ENCODE peak calls at places on chromosomes 6 and 20, in four cellular contexts. One of them, this sample, is unnamed.

GRCh38 chr6:165858571-165858970 is 195.5 kb upstream of the PDE10A start:
- DNase-seq in T-helper 2 cell: no peak
- DNase-seq in anterior cingulate cortex: no peak
- DNase-seq in stimulated activated CD4-positive, alpha-beta T cell treated with anti-CD3 and anti-CD28 coated beads, Interleukin-2, amount 100 ng/mL, for 48 hours: no peak
- DNase-seq in this sample: no peak

GRCh38 chr6:3746119-3746691 is 5.3 kb downstream of the PXDC1 start:
- DNase-seq in T-helper 2 cell: no peak
- DNase-seq in anterior cingulate cortex: no peak
- DNase-seq in stimulated activated CD4-positive, alpha-beta T cell treated with anti-CD3 and anti-CD28 coated beads, Interleukin-2, amount 100 ng/mL, for 48 hours: no peak
- DNase-seq in this sample: no peak

GRCh38 chr6:170042086-170042485 is 248.8 kb downstream of the DLL1 start:
- DNase-seq in T-helper 2 cell: no peak
- DNase-seq in anterior cingulate cortex: no peak
- DNase-seq in stimulated activated CD4-positive, alpha-beta T cell treated with anti-CD3 and anti-CD28 coated beads, Interleukin-2, amount 100 ng/mL, for 48 hours: no peak
- DNase-seq in this sample: no peak

GRCh38 chr6:106084106-106084963 is 1.8 kb upstream of the PRDM1 start:
- DNase-seq in T-helper 2 cell: no peak
- DNase-seq in anterior cingulate cortex: no peak
- DNase-seq in stimulated activated CD4-positive, alpha-beta T cell treated with anti-CD3 and anti-CD28 coated beads, Interleukin-2, amount 100 ng/mL, for 48 hours: no peak
- DNase-seq in this sample: peak; percentile 63

GRCh38 chr20:57064836-57065235 is 201.6 kb downstream of the BMP7 start:
- DNase-seq in T-helper 2 cell: no peak
- DNase-seq in anterior cingulate cortex: no peak
- DNase-seq in stimulated activated CD4-positive, alpha-beta T cell treated with anti-CD3 and anti-CD28 coated beads, Interleukin-2, amount 100 ng/mL, for 48 hours: no peak
- DNase-seq in this sample: no peak

GRCh38 chr6:3013901-3014674 is 14.4 kb downstream of the NQO2 start:
- DNase-seq in T-helper 2 cell: no peak
- DNase-seq in anterior cingulate cortex: no peak
- DNase-seq in stimulated activated CD4-positive, alpha-beta T cell treated with anti-CD3 and anti-CD28 coated beads, Interleukin-2, amount 100 ng/mL, for 48 hours: no peak
- DNase-seq in this sample: no peak

GRCh38 chr20:49660912-49661311 is 52.8 kb downstream of the B4GALT5 start:
- DNase-seq in T-helper 2 cell: no peak
- DNase-seq in anterior cingulate cortex: no peak
- DNase-seq in stimulated activated CD4-positive, alpha-beta T cell treated with anti-CD3 and anti-CD28 coated beads, Interleukin-2, amount 100 ng/mL, for 48 hours: no peak
- DNase-seq in this sample: no peak

GRCh38 chr6:142071981-142072380 is 60.7 kb upstream of the GJE1 start:
- DNase-seq in T-helper 2 cell: no peak
- DNase-seq in anterior cingulate cortex: no peak
- DNase-seq in stimulated activated CD4-positive, alpha-beta T cell treated with anti-CD3 and anti-CD28 coated beads, Interleukin-2, amount 100 ng/mL, for 48 hours: no peak
- DNase-seq in this sample: no peak

GRCh38 chr6:72080260-72080941 is 194.1 kb downstream of the RIMS1 start:
- DNase-seq in T-helper 2 cell: no peak
- DNase-seq in anterior cingulate cortex: no peak
- DNase-seq in stimulated activated CD4-positive, alpha-beta T cell treated with anti-CD3 and anti-CD28 coated beads, Interleukin-2, amount 100 ng/mL, for 48 hours: no peak
- DNase-seq in this sample: no peak

GRCh38 chr6:101016163-101016562 is 135.0 kb upstream of the ASCC3 start:
- DNase-seq in T-helper 2 cell: no peak
- DNase-seq in anterior cingulate cortex: no peak
- DNase-seq in stimulated activated CD4-positive, alpha-beta T cell treated with anti-CD3 and anti-CD28 coated beads, Interleukin-2, amount 100 ng/mL, for 48 hours: no peak
- DNase-seq in this sample: no peak

GRCh38 chr6:118881440-118882313 is 12.3 kb upstream of the ASF1A start:
- DNase-seq in T-helper 2 cell: no peak
- DNase-seq in anterior cingulate cortex: no peak
- DNase-seq in stimulated activated CD4-positive, alpha-beta T cell treated with anti-CD3 and anti-CD28 coated beads, Interleukin-2, amount 100 ng/mL, for 48 hours: no peak
- DNase-seq in this sample: no peak

GRCh38 chr20:48722002-48722731 is 105.6 kb downstream of the PREX1 start:
- DNase-seq in T-helper 2 cell: no peak
- DNase-seq in anterior cingulate cortex: no peak
- DNase-seq in stimulated activated CD4-positive, alpha-beta T cell treated with anti-CD3 and anti-CD28 coated beads, Interleukin-2, amount 100 ng/mL, for 48 hours: no peak
- DNase-seq in this sample: no peak

GRCh38 chr6:41462980-41463930 is 82.9 kb upstream of the FOXP4 start:
- DNase-seq in T-helper 2 cell: no peak
- DNase-seq in anterior cingulate cortex: no peak
- DNase-seq in stimulated activated CD4-positive, alpha-beta T cell treated with anti-CD3 and anti-CD28 coated beads, Interleukin-2, amount 100 ng/mL, for 48 hours: no peak
- DNase-seq in this sample: no peak

GRCh38 chr6:4814212-4814611 is 38.0 kb downstream of the CDYL start:
- DNase-seq in T-helper 2 cell: no peak
- DNase-seq in anterior cingulate cortex: no peak
- DNase-seq in stimulated activated CD4-positive, alpha-beta T cell treated with anti-CD3 and anti-CD28 coated beads, Interleukin-2, amount 100 ng/mL, for 48 hours: no peak
- DNase-seq in this sample: no peak

GRCh38 chr20:50297498-50298348 is 107.1 kb downstream of the CEBPB start:
- DNase-seq in T-helper 2 cell: no peak
- DNase-seq in anterior cingulate cortex: no peak
- DNase-seq in stimulated activated CD4-positive, alpha-beta T cell treated with anti-CD3 and anti-CD28 coated beads, Interleukin-2, amount 100 ng/mL, for 48 hours: no peak
- DNase-seq in this sample: no peak

GRCh38 chr20:18853216-18853615 is 39.6 kb downstream of the SCP2D1 start:
- DNase-seq in T-helper 2 cell: no peak
- DNase-seq in anterior cingulate cortex: no peak
- DNase-seq in stimulated activated CD4-positive, alpha-beta T cell treated with anti-CD3 and anti-CD28 coated beads, Interleukin-2, amount 100 ng/mL, for 48 hours: no peak
- DNase-seq in this sample: no peak

GRCh38 chr20:1818247-1818840 is 76.9 kb upstream of the SIRPA start:
- DNase-seq in T-helper 2 cell: no peak
- DNase-seq in anterior cingulate cortex: no peak
- DNase-seq in stimulated activated CD4-positive, alpha-beta T cell treated with anti-CD3 and anti-CD28 coated beads, Interleukin-2, amount 100 ng/mL, for 48 hours: no peak
- DNase-seq in this sample: no peak

GRCh38 chr20:52978851-52979250 is 6.7 kb downstream of the TSHZ2 start:
- DNase-seq in T-helper 2 cell: no peak
- DNase-seq in anterior cingulate cortex: no peak
- DNase-seq in stimulated activated CD4-positive, alpha-beta T cell treated with anti-CD3 and anti-CD28 coated beads, Interleukin-2, amount 100 ng/mL, for 48 hours: no peak
- DNase-seq in this sample: no peak

GRCh38 chr20:50197463-50197862 is 6.8 kb downstream of the CEBPB start:
- DNase-seq in T-helper 2 cell: no peak
- DNase-seq in anterior cingulate cortex: no peak
- DNase-seq in stimulated activated CD4-positive, alpha-beta T cell treated with anti-CD3 and anti-CD28 coated beads, Interleukin-2, amount 100 ng/mL, for 48 hours: no peak
- DNase-seq in this sample: no peak

GRCh38 chr20:22673467-22673866 is 89.1 kb upstream of the FOXA2 start:
- DNase-seq in T-helper 2 cell: no peak
- DNase-seq in anterior cingulate cortex: no peak
- DNase-seq in stimulated activated CD4-positive, alpha-beta T cell treated with anti-CD3 and anti-CD28 coated beads, Interleukin-2, amount 100 ng/mL, for 48 hours: no peak
- DNase-seq in this sample: no peak

GRCh38 chr20:45041464-45042337 is 59.2 kb downstream of the KCNS1 start:
- DNase-seq in T-helper 2 cell: no peak
- DNase-seq in anterior cingulate cortex: no peak
- DNase-seq in stimulated activated CD4-positive, alpha-beta T cell treated with anti-CD3 and anti-CD28 coated beads, Interleukin-2, amount 100 ng/mL, for 48 hours: no peak
- DNase-seq in this sample: peak; percentile 25

GRCh38 chr6:54238407-54238806 is 69.8 kb upstream of the TINAG start:
- DNase-seq in T-helper 2 cell: no peak
- DNase-seq in anterior cingulate cortex: no peak
- DNase-seq in stimulated activated CD4-positive, alpha-beta T cell treated with anti-CD3 and anti-CD28 coated beads, Interleukin-2, amount 100 ng/mL, for 48 hours: no peak
- DNase-seq in this sample: no peak

GRCh38 chr6:111852704-111853103 is 20.5 kb downstream of the FYN start:
- DNase-seq in T-helper 2 cell: no peak
- DNase-seq in anterior cingulate cortex: no peak
- DNase-seq in stimulated activated CD4-positive, alpha-beta T cell treated with anti-CD3 and anti-CD28 coated beads, Interleukin-2, amount 100 ng/mL, for 48 hours: no peak
- DNase-seq in this sample: no peak

GRCh38 chr20:49285233-49285668 is 7.4 kb upstream of the ZNFX1 start:
- DNase-seq in T-helper 2 cell: no peak
- DNase-seq in anterior cingulate cortex: no peak
- DNase-seq in stimulated activated CD4-positive, alpha-beta T cell treated with anti-CD3 and anti-CD28 coated beads, Interleukin-2, amount 100 ng/mL, for 48 hours: no peak
- DNase-seq in this sample: no peak

GRCh38 chr6:13733178-13733851 is 21.7 kb upstream of the RANBP9 start:
- DNase-seq in T-helper 2 cell: no peak
- DNase-seq in anterior cingulate cortex: no peak
- DNase-seq in stimulated activated CD4-positive, alpha-beta T cell treated with anti-CD3 and anti-CD28 coated beads, Interleukin-2, amount 100 ng/mL, for 48 hours: no peak
- DNase-seq in this sample: no peak

This sample was measured in iPS DF 6.9.